ENCODE peak calls at places on chromosome 17, in five cellular contexts. One of them, this sample, is unnamed.

GRCh38 chr17:57956311-57957119 is 1.3 kb upstream of the CUEDC1 start:
- DNase-seq in thoracic aorta: no peak
- DNase-seq in HCT116: no peak
- DNase-seq in body of pancreas: peak; percentile 9
- DNase-seq in neural progenitor cell: no peak
- DNase-seq in this sample: no peak

GRCh38 chr17:29802256-29802655 is 127.8 kb downstream of the SSH2 start:
- DNase-seq in thoracic aorta: no peak
- DNase-seq in body of pancreas: no peak
- DNase-seq in neural progenitor cell: no peak
- DNase-seq in HCT116: no peak
- DNase-seq in this sample: no peak

GRCh38 chr17:40614431-40615294 is 33.0 kb downstream of the SMARCE1 start:
- DNase-seq in HCT116: no peak
- DNase-seq in body of pancreas: no peak
- DNase-seq in neural progenitor cell: no peak
- DNase-seq in thoracic aorta: no peak
- DNase-seq in this sample: no peak

GRCh38 chr17:12457493-12457892 is 208.2 kb upstream of the MYOCD start:
- DNase-seq in neural progenitor cell: no peak
- DNase-seq in body of pancreas: no peak
- DNase-seq in HCT116: no peak
- DNase-seq in thoracic aorta: no peak
- DNase-seq in this sample: no peak

GRCh38 chr17:15945493-15946209 is 721 bp downstream of the ADORA2B start:
- DNase-seq in body of pancreas: peak; percentile 26
- DNase-seq in thoracic aorta: no peak
- DNase-seq in neural progenitor cell: peak; percentile 56
- DNase-seq in HCT116: no peak
- DNase-seq in this sample: no peak

GRCh38 chr17:43660816-43661493 is 767 bp downstream of the MEOX1 start:
- DNase-seq in thoracic aorta: no peak
- DNase-seq in body of pancreas: no peak
- DNase-seq in HCT116: no peak
- DNase-seq in neural progenitor cell: no peak
- DNase-seq in this sample: no peak

GRCh38 chr17:3022197-3022596 is 41.2 kb downstream of the OR1D5 start:
- DNase-seq in HCT116: no peak
- DNase-seq in thoracic aorta: no peak
- DNase-seq in neural progenitor cell: no peak
- DNase-seq in body of pancreas: no peak
- DNase-seq in this sample: no peak

GRCh38 chr17:36731091-36731490 is 129.7 kb downstream of the MRM1 start:
- DNase-seq in neural progenitor cell: no peak
- DNase-seq in body of pancreas: no peak
- DNase-seq in thoracic aorta: no peak
- DNase-seq in HCT116: no peak
- DNase-seq in this sample: no peak

GRCh38 chr17:142876-143784 is 5.8 kb downstream of the SCGB1C2 start:
- DNase-seq in thoracic aorta: no peak
- DNase-seq in neural progenitor cell: no peak
- DNase-seq in HCT116: no peak
- DNase-seq in body of pancreas: peak; percentile 12
- DNase-seq in this sample: no peak

GRCh38 chr17:82647593-82648164 is 565 bp downstream of the WDR45B start:
- DNase-seq in neural progenitor cell: peak; percentile 54
- DNase-seq in body of pancreas: peak; percentile 37
- DNase-seq in HCT116: no peak
- DNase-seq in thoracic aorta: no peak
- DNase-seq in this sample: peak; percentile 39

GRCh38 chr17:71633391-71633849 is 487.4 kb upstream of the SOX9 start:
- DNase-seq in thoracic aorta: no peak
- DNase-seq in HCT116: peak; percentile 59
- DNase-seq in neural progenitor cell: no peak
- DNase-seq in body of pancreas: no peak
- DNase-seq in this sample: no peak

GRCh38 chr17:79850571-79851460 is 11.6 kb upstream of the CBX4 start:
- DNase-seq in neural progenitor cell: no peak
- DNase-seq in HCT116: peak; percentile 91
- DNase-seq in body of pancreas: no peak
- DNase-seq in thoracic aorta: no peak
- DNase-seq in this sample: no peak

GRCh38 chr17:979211-979538 is 401 bp downstream of the NXN start:
- DNase-seq in neural progenitor cell: no peak
- DNase-seq in body of pancreas: no peak
- DNase-seq in thoracic aorta: no peak
- DNase-seq in HCT116: no peak
- DNase-seq in this sample: no peak

GRCh38 chr17:19911033-19911432 is 43.3 kb upstream of the ULK2 start:
- DNase-seq in HCT116: no peak
- DNase-seq in body of pancreas: no peak
- DNase-seq in neural progenitor cell: peak; percentile 24
- DNase-seq in thoracic aorta: no peak
- DNase-seq in this sample: no peak

GRCh38 chr17:19915579-19915978 is 47.8 kb upstream of the ULK2 start:
- DNase-seq in HCT116: no peak
- DNase-seq in body of pancreas: no peak
- DNase-seq in thoracic aorta: no peak
- DNase-seq in neural progenitor cell: no peak
- DNase-seq in this sample: no peak
- H3K36me3 ChIP-seq in HCT116: peaks cover 17% of the 10 kb centered on the region
- H3K36me3 ChIP-seq in body of pancreas: peaks cover 7% of the 10 kb centered on the region
- H3K36me3 ChIP-seq in thoracic aorta: peaks cover 37% of the 10 kb centered on the region
- H3K36me3 ChIP-seq in neural progenitor cell: peaks cover 8% of the 10 kb centered on the region
- H3K36me3 ChIP-seq in this sample: peaks cover 20% of the 10 kb centered on the region

GRCh38 chr17:34364741-34365140 is 1.7 kb upstream of the CCL1 start:
- DNase-seq in HCT116: no peak
- DNase-seq in neural progenitor cell: no peak
- DNase-seq in thoracic aorta: no peak
- DNase-seq in body of pancreas: no peak
- DNase-seq in this sample: no peak

GRCh38 chr17:34365340-34365739 is 2.3 kb upstream of the CCL1 start:
- DNase-seq in body of pancreas: no peak
- DNase-seq in HCT116: no peak
- DNase-seq in neural progenitor cell: no peak
- DNase-seq in thoracic aorta: no peak
- DNase-seq in this sample: no peak

GRCh38 chr17:34367486-34368270 is 4.6 kb upstream of the CCL1 start:
- DNase-seq in neural progenitor cell: no peak
- DNase-seq in body of pancreas: no peak
- DNase-seq in thoracic aorta: no peak
- DNase-seq in HCT116: no peak
- DNase-seq in this sample: no peak

GRCh38 chr17:34366051-34366450 is 3.0 kb upstream of the CCL1 start:
- DNase-seq in neural progenitor cell: no peak
- DNase-seq in HCT116: no peak
- DNase-seq in body of pancreas: no peak
- DNase-seq in thoracic aorta: no peak
- DNase-seq in this sample: no peak

GRCh38 chr17:34366529-34367107 is 3.6 kb upstream of the CCL1 start:
- DNase-seq in neural progenitor cell: no peak
- DNase-seq in thoracic aorta: no peak
- DNase-seq in body of pancreas: no peak
- DNase-seq in HCT116: no peak
- DNase-seq in this sample: no peak
- H3K4me1 ChIP-seq in neural progenitor cell: no peaks in the 10 kb centered on the region
- H3K4me1 ChIP-seq in thoracic aorta: no peaks in the 10 kb centered on the region
- H3K4me1 ChIP-seq in body of pancreas: no peaks in the 10 kb centered on the region
- H3K4me1 ChIP-seq in HCT116: no peaks in the 10 kb centered on the region
- H3K4me1 ChIP-seq in this sample: no peaks in the 10 kb centered on the region

DNA sequence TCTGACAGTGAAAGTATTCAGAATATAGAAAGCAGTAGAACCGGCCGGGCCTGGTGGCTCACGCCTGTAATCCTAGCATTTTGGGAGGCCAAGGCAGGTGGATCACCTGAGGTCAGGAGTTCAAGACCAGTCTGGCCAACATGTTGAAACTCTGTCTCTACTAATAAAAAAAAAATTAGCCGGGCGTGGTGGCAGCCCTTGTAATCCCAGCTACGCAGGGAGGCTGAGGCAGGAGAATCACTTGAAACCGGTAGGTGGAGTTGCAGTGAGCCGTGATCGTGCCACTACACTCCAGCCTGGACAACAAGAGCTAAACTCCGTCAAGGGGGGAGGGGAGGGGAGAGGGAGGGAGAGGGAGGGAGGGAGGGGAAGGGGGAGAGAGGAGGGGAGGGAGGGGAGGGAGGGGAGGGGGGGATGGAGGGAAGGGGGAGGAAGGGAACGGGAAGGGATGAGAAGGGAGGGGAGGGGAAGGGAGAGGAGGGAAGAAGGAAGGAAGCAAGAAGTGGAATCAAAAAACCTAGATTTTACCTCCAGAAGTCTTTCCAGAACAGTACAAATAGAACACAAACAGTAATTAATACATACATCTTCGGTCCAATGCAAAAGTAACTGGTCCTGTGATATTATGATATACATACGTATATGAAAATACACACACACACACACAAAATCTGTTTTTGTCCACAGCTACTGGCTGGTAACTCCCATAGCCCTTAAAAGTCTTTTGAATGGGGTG is 10.9 kb upstream of the NT5C start:
- DNase-seq in HCT116: no peak
- DNase-seq in body of pancreas: no peak
- DNase-seq in neural progenitor cell: no peak
- DNase-seq in thoracic aorta: no peak
- DNase-seq in this sample: no peak
- H3K36me3 ChIP-seq in HCT116: peaks cover 80% of the 10 kb centered on the region
- H3K36me3 ChIP-seq in body of pancreas: no peaks in the 10 kb centered on the region
- H3K36me3 ChIP-seq in neural progenitor cell: peaks cover 44% of the 10 kb centered on the region
- H3K36me3 ChIP-seq in thoracic aorta: no peaks in the 10 kb centered on the region
- H3K36me3 ChIP-seq in this sample: peaks cover 94% of the 10 kb centered on the region

GRCh38 chr17:17957584-17957916 is 14.7 kb downstream of the TOM1L2 start:
- DNase-seq in body of pancreas: no peak
- DNase-seq in thoracic aorta: no peak
- DNase-seq in HCT116: no peak
- DNase-seq in neural progenitor cell: no peak
- DNase-seq in this sample: no peak
- H3K4me1 ChIP-seq in body of pancreas: peaks cover 30% of the 10 kb centered on the region
- H3K4me1 ChIP-seq in thoracic aorta: peaks cover 25% of the 10 kb centered on the region
- H3K4me1 ChIP-seq in HCT116: peaks cover 51% of the 10 kb centered on the region
- H3K4me1 ChIP-seq in neural progenitor cell: peaks cover 8% of the 10 kb centered on the region
- H3K4me1 ChIP-seq in this sample: no peaks in the 10 kb centered on the region

GRCh38 chr17:6589266-6589946 is 33.1 kb upstream of the PITPNM3 start:
- DNase-seq in body of pancreas: no peak
- DNase-seq in HCT116: no peak
- DNase-seq in neural progenitor cell: no peak
- DNase-seq in thoracic aorta: no peak
- DNase-seq in this sample: no peak

GRCh38 chr17:6592193-6592592 is 35.8 kb upstream of the PITPNM3 start:
- DNase-seq in neural progenitor cell: no peak
- DNase-seq in HCT116: no peak
- DNase-seq in thoracic aorta: no peak
- DNase-seq in body of pancreas: no peak
- DNase-seq in this sample: no peak

GRCh38 chr17:6587310-6587709 is 31.0 kb upstream of the PITPNM3 start:
- DNase-seq in HCT116: no peak
- DNase-seq in thoracic aorta: no peak
- DNase-seq in neural progenitor cell: no peak
- DNase-seq in body of pancreas: no peak
- DNase-seq in this sample: no peak

GRCh38 chr17:6588165-6588564 is 31.8 kb upstream of the PITPNM3 start:
- DNase-seq in thoracic aorta: no peak
- DNase-seq in body of pancreas: no peak
- DNase-seq in neural progenitor cell: no peak
- DNase-seq in HCT116: no peak
- DNase-seq in this sample: no peak

GRCh38 chr17:6591599-6592158 is 35.3 kb upstream of the PITPNM3 start:
- DNase-seq in body of pancreas: no peak
- DNase-seq in neural progenitor cell: no peak
- DNase-seq in HCT116: no peak
- DNase-seq in thoracic aorta: no peak
- DNase-seq in this sample: no peak
- H3K36me3 ChIP-seq in body of pancreas: peaks cover 4% of the 10 kb centered on the region
- H3K36me3 ChIP-seq in neural progenitor cell: peaks cover 25% of the 10 kb centered on the region
- H3K36me3 ChIP-seq in HCT116: peaks cover 46% of the 10 kb centered on the region
- H3K36me3 ChIP-seq in thoracic aorta: peaks cover 52% of the 10 kb centered on the region
- H3K36me3 ChIP-seq in this sample: peaks cover 78% of the 10 kb centered on the region